ENCODE peak calls at places on chromosome 1, in eight cellular contexts. A is neural progenitor cell, I is pancreas, N is sigmoid colon, P is hepatocyte, M is mucosa of descending colon, O is cardiac muscle cell, Y is heart left ventricle. E is an unnamed sample. For H3K4me1, the result is how much of the 10 kb centered on the place peaks cover.

GRCh38 chr1:164558461-164559341 is at the start of gene PBX1:
- DNase-seq in P (peak), I (peak), M (peak), N (peak), Y (peak), A (peak), O (peak), E (peak)

GRCh38 chr1:31760422-31760900 is 3.7 kb downstream of the ADGRB2 start:
- DNase-seq in M (no peak), O (no peak), I (peak), Y (no peak), P (peak), A (peak), N (no peak), E (no peak)

GRCh38 chr1:93143136-93143535 is 37.1 kb downstream of the TMED5 start:
- DNase-seq in A (no peak), O (no peak), I (no peak), M (no peak), N (no peak), Y (no peak), P (no peak), E (no peak)

GRCh38 chr1:202852163-202852904 is 36.6 kb downstream of the RABIF start:
- DNase-seq in P (peak), I (peak), N (no peak), A (peak), Y (no peak), O (peak), M (peak), E (no peak)

GRCh38 chr1:5769760-5770159 is 222.5 kb downstream of the NPHP4 start:
- DNase-seq in I (no peak), N (no peak), M (no peak), Y (no peak), O (no peak), A (no peak), P (no peak), E (no peak)

GRCh38 chr1:63147783-63148182 is 174.6 kb upstream of the FOXD3 start:
- DNase-seq in O (no peak), P (no peak), M (no peak), I (no peak), Y (no peak), A (no peak), N (no peak), E (no peak)

GRCh38 chr1:161038523-161039153 is at the start of gene TSTD1:
- DNase-seq in P (peak), A (peak), M (peak), I (peak), O (peak), N (no peak), Y (peak), E (peak)

GRCh38 chr1:228735871-228736586 is 750 bp downstream of the RHOU start:
- DNase-seq in P (peak), M (peak), A (peak), I (peak), N (peak), Y (peak), O (peak), E (peak)

GRCh38 chr1:145962157-145963102 is 1.9 kb downstream of the ANKRD34A start:
- DNase-seq in O (no peak), A (peak), I (peak), M (peak), N (peak), P (peak), Y (peak), E (peak)

GRCh38 chr1:174700775-174701174 is 253.0 kb downstream of the GPR52 start:
- DNase-seq in A (no peak), N (no peak), O (no peak), I (no peak), Y (no peak), P (no peak), M (no peak), E (no peak)

GRCh38 chr1:177525176-177525575 is 354.4 kb downstream of the BRINP2 start:
- DNase-seq in N (no peak), I (no peak), M (no peak), O (no peak), A (no peak), P (no peak), Y (peak), E (no peak)

GRCh38 chr1:44808938-44809917 is 905 bp downstream of the BTBD19 start:
- DNase-seq in P (peak), O (peak), Y (peak), M (peak), I (no peak), N (peak), A (no peak), E (peak)

GRCh38 chr1:59379028-59379728 is 82.3 kb downstream of the FGGY start:
- DNase-seq in I (no peak), O (no peak), N (no peak), Y (no peak), P (no peak), M (no peak), A (no peak), E (no peak)

GRCh38 chr1:150764617-150765090 is 924 bp downstream of the CTSS start:
- DNase-seq in P (peak), I (no peak), O (peak), N (no peak), M (no peak), A (no peak), Y (no peak), E (no peak)

GRCh38 chr1:235642021-235642942 is 7.3 kb downstream of the GNG4 start:
- DNase-seq in A (no peak), P (peak), N (no peak), Y (no peak), M (peak), I (no peak), O (peak), E (no peak)

GRCh38 chr1:61253059-61253735 is 170.8 kb downstream of the NFIA start:
- DNase-seq in P (peak), N (peak), M (peak), Y (peak), I (peak), O (peak), A (no peak), E (peak)

GRCh38 chr1:8947127-8947691 is 1.5 kb downstream of the CA6 start:
- DNase-seq in N (no peak), A (no peak), M (no peak), Y (no peak), P (no peak), O (no peak), I (no peak), E (no peak)

GRCh38 chr1:6711174-6711573 is 9.6 kb upstream of the DNAJC11 start:
- DNase-seq in P (no peak), I (no peak), M (no peak), N (no peak), A (no peak), O (no peak), Y (no peak), E (no peak)

GRCh38 chr1:68043443-68044090 is 6.9 kb downstream of the DIRAS3 start:
- DNase-seq in N (no peak), M (no peak), A (no peak), I (no peak), O (no peak), P (no peak), Y (no peak), E (no peak)

GRCh38 chr1:44725309-44725698 is 5.7 kb downstream of the RNU5D-1 start:
- DNase-seq in P (no peak), Y (no peak), A (no peak), O (no peak), N (no peak), M (no peak), I (no peak), E (no peak)

GRCh38 chr1:16464917-16465625 is 24.5 kb downstream of the NECAP2 start:
- DNase-seq in I (no peak), A (no peak), O (peak), N (no peak), M (no peak), P (no peak), Y (no peak), E (no peak)

GRCh38 chr1:233113009-233113712 is 162.8 kb downstream of the NTPCR start:
- DNase-seq in O (peak), P (peak), I (no peak), N (peak), M (peak), Y (peak), A (peak), E (peak)

GRCh38 chr1:207001492-207002245 is 30.9 kb downstream of the C1orf116 start:
- DNase-seq in Y (no peak), A (no peak), N (no peak), I (no peak), O (no peak), P (no peak), M (no peak), E (no peak)

GRCh38 chr1:145947551-145947950 is 10.3 kb downstream of the LIX1L start:
- DNase-seq in M (no peak), Y (no peak), P (no peak), O (no peak), N (no peak), I (no peak), A (no peak), E (no peak)

GRCh38 chr1:201142011-201142853 is 12.0 kb downstream of the TMEM9 start:
- DNase-seq in Y (no peak), I (no peak), N (no peak), A (no peak), P (no peak), M (no peak), O (no peak), E (peak)

GRCh38 chr1:232226197-232226681 is 403.7 kb downstream of the SIPA1L2 start:
- DNase-seq in I (no peak), M (no peak), A (peak), Y (no peak), N (no peak), P (no peak), O (peak), E (no peak)

GRCh38 chr1:218164930-218165686 is 120.0 kb upstream of the RRP15 start:
- DNase-seq in Y (peak), M (peak), O (peak), P (peak), A (peak), N (no peak), I (peak), E (peak)

GRCh38 chr1:16721871-16722641 is 18.3 kb upstream of the RNU1-4 start:
- DNase-seq in A (peak), I (no peak), O (no peak), M (no peak), N (no peak), Y (no peak), P (peak), E (no peak)

GRCh38 chr1:7422561-7422960 is 348.5 kb upstream of the VAMP3 start:
- DNase-seq in A (no peak), I (no peak), N (peak), Y (no peak), O (no peak), M (peak), P (no peak), E (no peak)

GRCh38 chr1:27575861-27576331 is 28.0 kb downstream of the AHDC1 start:
- DNase-seq in Y (peak), P (peak), M (peak), O (peak), A (peak), N (peak), I (peak), E (peak)

GRCh38 chr1:113792986-113793385 is 19.3 kb downstream of the RSBN1 start:
- DNase-seq in O (peak), A (no peak), M (no peak), P (no peak), N (no peak), Y (no peak), I (no peak), E (no peak)

GRCh38 chr1:230328342-230329015 is 97.7 kb downstream of the PGBD5 start:
- DNase-seq in Y (no peak), I (no peak), O (no peak), P (no peak), M (no peak), A (no peak), N (no peak), E (no peak)

GRCh38 chr1:107477233-107477632 is 336.4 kb downstream of the NTNG1 start:
- DNase-seq in N (no peak), A (no peak), M (no peak), O (no peak), Y (no peak), P (no peak), I (no peak), E (no peak)
- TF ChIP-seq CTCF in N (no peak), A (peak), M (no peak), O (no peak), Y (no peak), P (peak), I (no peak), E (no peak)

GRCh38 chr1:181151378-181152326 is 63.2 kb downstream of the IER5 start:
- DNase-seq in I (no peak), M (no peak), O (peak), Y (peak), N (peak), P (no peak), A (no peak), E (peak)
- H3K4me1 ChIP-seq in I (under half), M (under half), O (under half), Y (under half), N (under half), P (under half), A (under half), E (half or more)

DNA sequence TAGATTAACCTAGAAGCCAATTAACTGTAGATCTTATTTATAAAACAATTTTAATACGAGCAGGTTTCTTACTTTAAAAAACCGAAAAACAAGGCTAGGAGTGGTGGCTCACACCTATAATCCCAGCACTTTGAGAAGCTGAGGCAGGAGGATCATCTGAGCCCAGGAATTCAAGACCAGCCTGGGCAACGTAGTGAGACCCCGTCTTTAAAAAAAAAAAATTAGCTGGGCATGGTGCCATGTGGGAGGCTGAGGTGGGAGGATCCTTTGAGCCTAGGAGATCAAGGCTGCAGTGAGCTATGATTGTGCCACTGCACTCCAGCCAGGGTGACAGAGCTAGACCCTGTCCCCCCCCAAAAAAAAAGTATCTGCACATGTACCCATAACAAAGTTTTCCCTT is 89.3 kb upstream of the QSOX1 start:
- DNase-seq in O (no peak), Y (no peak), M (no peak), I (no peak), N (no peak), A (no peak), P (no peak), E (no peak)
- TF ChIP-seq CTCF in O (no peak), Y (no peak), M (no peak), I (no peak), N (no peak), A (no peak), P (no peak), E (no peak)

GRCh38 chr1:95229706-95230105 is 4.3 kb upstream of the RWDD3 start:
- DNase-seq in A (no peak), I (no peak), N (no peak), M (no peak), P (no peak), O (no peak), Y (no peak), E (no peak)
- H3K4me1 ChIP-seq in A (under half), I (under half), N (under half), M (under half), P (under half), O (under half), Y (under half), E (under half)

DNA sequence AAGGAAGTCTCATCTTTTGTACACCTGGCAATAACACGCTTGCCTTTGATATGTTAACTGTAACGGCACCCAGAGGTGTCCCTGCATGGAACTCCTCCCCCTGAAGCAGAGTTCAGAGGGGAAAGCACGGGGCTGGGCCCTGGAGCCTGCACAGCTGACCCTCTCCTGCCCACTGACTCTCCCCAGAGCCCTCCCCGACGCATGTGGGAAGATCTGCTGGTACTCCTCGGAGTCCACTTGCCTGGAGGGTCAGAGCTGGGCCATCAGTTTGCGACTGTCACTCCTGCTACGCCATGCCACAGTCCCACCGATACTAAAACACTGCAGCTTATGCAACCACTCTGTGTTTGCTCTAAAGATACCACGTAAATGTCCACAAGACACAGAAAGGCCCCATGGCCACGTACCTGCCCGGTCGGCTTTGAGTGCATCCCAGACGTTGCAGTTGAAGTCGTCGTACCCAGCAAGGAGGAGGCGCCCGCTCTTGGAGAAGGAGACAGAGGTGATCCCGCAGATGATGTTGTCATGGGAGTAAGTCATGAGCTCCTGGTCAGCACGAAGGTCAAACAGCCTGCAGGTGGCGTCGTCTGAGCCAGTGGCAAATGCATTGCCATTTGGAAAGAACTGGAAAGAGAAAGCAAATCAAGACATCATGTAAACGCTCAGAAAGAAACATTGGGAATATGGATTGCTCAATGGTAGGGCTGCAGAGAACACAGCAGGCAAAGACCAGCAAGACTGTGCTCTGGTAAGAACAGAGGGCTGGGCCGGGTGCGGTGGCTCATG is 10.6 kb upstream of the NADK start:
- DNase-seq in P (peak), Y (no peak), A (peak), M (peak), O (peak), N (no peak), I (no peak), E (no peak)
- TF ChIP-seq CTCF in P (peak), Y (no peak), A (peak), M (no peak), O (peak), N (no peak), I (no peak), E (no peak)

DNA sequence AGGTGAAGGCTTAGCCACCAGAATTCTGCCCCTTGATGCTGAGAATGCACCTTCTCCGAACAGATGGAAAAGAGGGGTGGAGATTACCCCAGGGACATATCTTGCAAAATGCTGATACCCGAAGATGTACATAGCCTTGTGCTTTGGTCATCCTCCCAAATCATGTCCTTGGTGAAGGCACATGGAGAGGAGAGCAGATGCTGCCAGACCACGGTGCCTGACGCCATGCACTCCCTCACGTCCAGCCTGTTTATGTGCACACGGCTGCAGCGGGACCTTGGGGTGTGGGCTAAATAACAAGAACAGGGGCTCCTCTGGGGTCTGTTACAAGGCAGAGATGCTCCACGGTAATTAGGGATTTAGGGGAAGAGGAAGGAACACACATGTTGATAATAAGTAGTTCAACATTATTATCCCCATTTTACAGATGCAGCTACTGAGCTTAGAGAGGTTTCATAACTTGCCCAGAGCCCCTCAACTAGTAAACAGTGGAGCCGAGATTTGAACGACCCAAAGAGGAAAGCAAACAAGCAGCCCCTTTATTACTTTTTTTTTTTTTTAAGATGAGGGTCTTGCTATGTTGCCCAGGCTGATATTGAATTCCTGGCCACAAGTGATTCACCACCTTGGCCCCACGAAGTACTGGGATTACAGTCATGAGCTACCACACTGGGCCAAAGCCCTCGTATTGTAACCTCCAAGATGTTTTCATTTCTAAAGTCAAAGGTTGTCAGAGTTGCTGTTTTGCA is 12.9 kb downstream of the EPHX1 start:
- DNase-seq in M (no peak), I (no peak), Y (no peak), P (no peak), N (no peak), A (no peak), O (no peak), E (no peak)
- H3K4me1 ChIP-seq in M (under half), I (half or more), Y (half or more), P (under half), N (under half), A (under half), O (under half), E (half or more)

GRCh38 chr1:170670751-170671628 is 7.1 kb downstream of the PRRX1 start:
- DNase-seq in N (no peak), O (peak), M (peak), A (peak), P (peak), I (peak), Y (no peak), E (peak)
- TF ChIP-seq CTCF in N (peak), O (peak), M (peak), A (peak), P (peak), I (no peak), Y (peak), E (peak)

GRCh38 chr1:156670359-156670758 is 6.8 kb downstream of the NES start:
- DNase-seq in Y (no peak), N (no peak), M (no peak), O (no peak), P (no peak), A (no peak), I (no peak), E (no peak)
- H3K4me1 ChIP-seq in Y (half or more), N (under half), M (under half), O (half or more), P (under half), A (half or more), I (under half), E (half or more)

DNA sequence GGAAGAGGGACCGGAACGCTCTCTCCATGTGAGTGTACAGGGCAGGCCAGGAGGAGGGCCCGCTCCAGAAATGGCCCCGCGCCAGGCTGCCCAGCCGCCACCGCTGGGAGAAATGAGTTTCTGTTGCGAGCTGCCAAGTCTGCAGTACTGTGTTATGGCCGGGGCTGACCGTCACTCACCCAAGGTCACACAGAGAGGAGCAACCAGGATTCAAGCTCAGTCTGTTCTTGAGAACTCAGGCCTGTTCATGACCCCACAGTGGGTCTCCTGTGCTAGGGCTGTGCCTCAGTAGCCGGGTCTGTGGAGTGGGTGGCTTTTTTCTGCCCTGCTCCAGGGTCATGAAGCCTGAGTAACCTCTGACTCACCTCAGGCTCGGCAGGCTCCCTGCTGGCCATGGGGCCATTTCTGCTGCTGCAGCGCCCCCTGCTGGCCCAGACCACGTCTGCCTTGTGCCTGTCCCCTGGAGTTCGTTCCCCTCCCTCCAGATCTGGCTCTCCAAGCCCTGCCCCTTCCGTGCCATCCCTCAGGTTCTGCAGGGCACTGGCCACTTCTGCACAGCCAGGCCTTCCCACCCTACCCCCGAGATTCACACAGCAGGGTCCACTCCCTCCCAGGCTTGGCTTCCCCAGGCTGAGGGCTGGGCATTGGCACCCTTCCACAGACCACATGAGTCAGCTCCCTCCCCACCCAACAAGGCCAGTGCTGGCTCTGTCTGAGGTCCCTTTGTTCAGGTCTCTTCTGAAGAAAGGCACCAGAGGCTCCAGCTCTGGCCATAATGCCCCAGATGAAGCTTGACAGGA is 51.8 kb downstream of the EDN2 start:
- DNase-seq in I (peak), O (peak), M (peak), Y (peak), N (peak), A (peak), P (peak), E (peak)
- TF ChIP-seq CTCF in I (peak), O (peak), M (peak), Y (peak), N (peak), A (peak), P (peak), E (peak)

GRCh38 chr1:22112505-22112904 is 30.4 kb downstream of the WNT4 start:
- DNase-seq in Y (peak), O (no peak), N (no peak), P (no peak), A (no peak), M (no peak), I (no peak), E (no peak)
- H3K4me1 ChIP-seq in Y (half or more), O (under half), N (under half), P (under half), A (under half), M (under half), I (under half), E (half or more)